ENCODE peak calls at places on chromosomes 6 and 20, in seven cellular contexts. One of them, this sample, is unnamed.

GRCh38 chr6:13327691-13328075 is 654 bp downstream of the TBC1D7 start:
- DNase-seq in AG10803: no peak
- DNase-seq in prostate gland: no peak
- DNase-seq in breast epithelium: no peak
- DNase-seq in body of pancreas: no peak
- DNase-seq in left lung: no peak
- DNase-seq in right atrium auricular region: no peak
- DNase-seq in this sample: no peak

GRCh38 chr6:10963113-10963512 is 76.3 kb downstream of the SYCP2L start:
- DNase-seq in AG10803: no peak
- DNase-seq in prostate gland: no peak
- DNase-seq in breast epithelium: no peak
- DNase-seq in body of pancreas: no peak
- DNase-seq in left lung: no peak
- DNase-seq in right atrium auricular region: no peak
- DNase-seq in this sample: no peak

GRCh38 chr20:11118802-11119380 is 445.1 kb upstream of the JAG1 start:
- DNase-seq in AG10803: no peak
- DNase-seq in prostate gland: no peak
- DNase-seq in breast epithelium: no peak
- DNase-seq in body of pancreas: no peak
- DNase-seq in left lung: no peak
- DNase-seq in right atrium auricular region: no peak
- DNase-seq in this sample: peak

GRCh38 chr6:148720371-148720770 is 26.5 kb upstream of the UST start:
- DNase-seq in AG10803: peak
- DNase-seq in prostate gland: no peak
- DNase-seq in breast epithelium: no peak
- DNase-seq in body of pancreas: no peak
- DNase-seq in left lung: no peak
- DNase-seq in right atrium auricular region: no peak
- DNase-seq in this sample: peak

GRCh38 chr20:55684578-55684977 is 320.7 kb downstream of the CBLN4 start:
- DNase-seq in AG10803: no peak
- DNase-seq in prostate gland: no peak
- DNase-seq in breast epithelium: no peak
- DNase-seq in body of pancreas: no peak
- DNase-seq in left lung: no peak
- DNase-seq in right atrium auricular region: no peak
- DNase-seq in this sample: no peak

GRCh38 chr6:164640946-164641345 is 668.5 kb downstream of the C6orf118 start:
- DNase-seq in AG10803: no peak
- DNase-seq in prostate gland: no peak
- DNase-seq in breast epithelium: no peak
- DNase-seq in body of pancreas: no peak
- DNase-seq in left lung: no peak
- DNase-seq in right atrium auricular region: no peak
- DNase-seq in this sample: no peak

GRCh38 chr20:32787168-32787567 is 25.0 kb downstream of the DNMT3B start:
- DNase-seq in AG10803: no peak
- DNase-seq in prostate gland: no peak
- DNase-seq in breast epithelium: no peak
- DNase-seq in body of pancreas: no peak
- DNase-seq in left lung: no peak
- DNase-seq in right atrium auricular region: no peak
- DNase-seq in this sample: no peak

GRCh38 chr20:63968928-63969760 is 586 bp downstream of the ZNF512B start:
- DNase-seq in AG10803: no peak
- DNase-seq in prostate gland: no peak
- DNase-seq in breast epithelium: no peak
- DNase-seq in body of pancreas: peak
- DNase-seq in left lung: peak
- DNase-seq in right atrium auricular region: peak
- DNase-seq in this sample: no peak

GRCh38 chr20:35791097-35791496 is 19.3 kb downstream of the PHF20 start:
- DNase-seq in AG10803: no peak
- DNase-seq in prostate gland: no peak
- DNase-seq in breast epithelium: no peak
- DNase-seq in body of pancreas: no peak
- DNase-seq in left lung: no peak
- DNase-seq in right atrium auricular region: no peak
- DNase-seq in this sample: no peak

GRCh38 chr6:87922947-87923330 is 124.7 kb upstream of the SPACA1 start:
- DNase-seq in AG10803: no peak
- DNase-seq in prostate gland: no peak
- DNase-seq in breast epithelium: no peak
- DNase-seq in body of pancreas: no peak
- DNase-seq in left lung: no peak
- DNase-seq in right atrium auricular region: no peak
- DNase-seq in this sample: no peak

GRCh38 chr6:11969092-11969491 is 43.0 kb upstream of the HIVEP1 start:
- DNase-seq in AG10803: peak
- DNase-seq in prostate gland: no peak
- DNase-seq in breast epithelium: no peak
- DNase-seq in body of pancreas: no peak
- DNase-seq in left lung: no peak
- DNase-seq in right atrium auricular region: no peak
- DNase-seq in this sample: peak

GRCh38 chr6:143397229-143398222 is 53.0 kb downstream of the ADAT2 start:
- DNase-seq in AG10803: peak
- DNase-seq in prostate gland: peak
- DNase-seq in breast epithelium: peak
- DNase-seq in body of pancreas: peak
- DNase-seq in left lung: peak
- DNase-seq in right atrium auricular region: peak
- DNase-seq in this sample: peak

GRCh38 chr6:15285682-15286294 is 39.9 kb downstream of the JARID2 start:
- DNase-seq in AG10803: peak
- DNase-seq in prostate gland: no peak
- DNase-seq in breast epithelium: no peak
- DNase-seq in body of pancreas: no peak
- DNase-seq in left lung: no peak
- DNase-seq in right atrium auricular region: no peak
- DNase-seq in this sample: no peak

GRCh38 chr6:161374971-161375873 is 101.4 kb upstream of the AGPAT4 start:
- DNase-seq in AG10803: peak
- DNase-seq in prostate gland: peak
- DNase-seq in breast epithelium: peak
- DNase-seq in body of pancreas: peak
- DNase-seq in left lung: peak
- DNase-seq in right atrium auricular region: peak
- DNase-seq in this sample: peak

GRCh38 chr6:15090145-15090579 is 155.7 kb upstream of the JARID2 start:
- DNase-seq in AG10803: no peak
- DNase-seq in prostate gland: peak
- DNase-seq in breast epithelium: no peak
- DNase-seq in body of pancreas: no peak
- DNase-seq in left lung: no peak
- DNase-seq in right atrium auricular region: no peak
- DNase-seq in this sample: peak

GRCh38 chr6:52620906-52621190 is 44.0 kb upstream of the TRAM2 start:
- DNase-seq in AG10803: no peak
- DNase-seq in prostate gland: no peak
- DNase-seq in breast epithelium: no peak
- DNase-seq in body of pancreas: no peak
- DNase-seq in left lung: no peak
- DNase-seq in right atrium auricular region: no peak
- DNase-seq in this sample: no peak

GRCh38 chr20:6245436-6245835 is 122.6 kb upstream of the FERMT1 start:
- DNase-seq in AG10803: no peak
- DNase-seq in prostate gland: no peak
- DNase-seq in breast epithelium: no peak
- DNase-seq in body of pancreas: no peak
- DNase-seq in left lung: no peak
- DNase-seq in right atrium auricular region: no peak
- DNase-seq in this sample: no peak

GRCh38 chr6:133609404-133610270 is 279.3 kb upstream of the TCF21 start:
- DNase-seq in AG10803: peak
- DNase-seq in prostate gland: no peak
- DNase-seq in breast epithelium: no peak
- DNase-seq in body of pancreas: no peak
- DNase-seq in left lung: no peak
- DNase-seq in right atrium auricular region: no peak
- DNase-seq in this sample: peak

GRCh38 chr6:145147559-145147958 is 587.8 kb downstream of the EPM2A start:
- DNase-seq in AG10803: peak
- DNase-seq in prostate gland: no peak
- DNase-seq in breast epithelium: no peak
- DNase-seq in body of pancreas: no peak
- DNase-seq in left lung: no peak
- DNase-seq in right atrium auricular region: no peak
- DNase-seq in this sample: peak

GRCh38 chr6:7899046-7899888 is 11.3 kb downstream of the TXNDC5 start:
- DNase-seq in AG10803: no peak
- DNase-seq in prostate gland: no peak
- DNase-seq in breast epithelium: peak
- DNase-seq in body of pancreas: no peak
- DNase-seq in left lung: no peak
- DNase-seq in right atrium auricular region: no peak
- DNase-seq in this sample: no peak
- TF ChIP-seq CTCF in AG10803: no peak
- TF ChIP-seq CTCF in prostate gland: peak
- TF ChIP-seq CTCF in breast epithelium: no peak
- TF ChIP-seq CTCF in body of pancreas: peak
- TF ChIP-seq CTCF in left lung: no peak
- TF ChIP-seq CTCF in right atrium auricular region: peak
- TF ChIP-seq CTCF in this sample: no peak

GRCh38 chr6:25036461-25036860 is 100.7 kb upstream of the RIPOR2 start:
- DNase-seq in AG10803: no peak
- DNase-seq in prostate gland: no peak
- DNase-seq in breast epithelium: no peak
- DNase-seq in body of pancreas: no peak
- DNase-seq in left lung: no peak
- DNase-seq in right atrium auricular region: no peak
- DNase-seq in this sample: no peak
- H3K4me3 ChIP-seq in AG10803: no peak
- H3K4me3 ChIP-seq in prostate gland: no peak
- H3K4me3 ChIP-seq in breast epithelium: no peak
- H3K4me3 ChIP-seq in body of pancreas: no peak
- H3K4me3 ChIP-seq in left lung: no peak
- H3K4me3 ChIP-seq in right atrium auricular region: no peak
- H3K4me3 ChIP-seq in this sample: no peak

GRCh38 chr6:20141931-20142330 is 70.3 kb downstream of the MBOAT1 start:
- DNase-seq in AG10803: no peak
- DNase-seq in prostate gland: no peak
- DNase-seq in breast epithelium: no peak
- DNase-seq in body of pancreas: no peak
- DNase-seq in left lung: no peak
- DNase-seq in right atrium auricular region: no peak
- DNase-seq in this sample: no peak
- TF ChIP-seq CTCF in AG10803: no peak
- TF ChIP-seq CTCF in prostate gland: no peak
- TF ChIP-seq CTCF in breast epithelium: no peak
- TF ChIP-seq CTCF in body of pancreas: no peak
- TF ChIP-seq CTCF in left lung: no peak
- TF ChIP-seq CTCF in right atrium auricular region: no peak
- TF ChIP-seq CTCF in this sample: no peak

GRCh38 chr20:48681882-48682426 is 145.8 kb downstream of the PREX1 start:
- DNase-seq in AG10803: no peak
- DNase-seq in prostate gland: no peak
- DNase-seq in breast epithelium: no peak
- DNase-seq in body of pancreas: no peak
- DNase-seq in left lung: no peak
- DNase-seq in right atrium auricular region: no peak
- DNase-seq in this sample: no peak
- H3K4me3 ChIP-seq in AG10803: no peak
- H3K4me3 ChIP-seq in prostate gland: no peak
- H3K4me3 ChIP-seq in breast epithelium: no peak
- H3K4me3 ChIP-seq in body of pancreas: no peak
- H3K4me3 ChIP-seq in left lung: no peak
- H3K4me3 ChIP-seq in right atrium auricular region: no peak
- H3K4me3 ChIP-seq in this sample: no peak

DNA sequence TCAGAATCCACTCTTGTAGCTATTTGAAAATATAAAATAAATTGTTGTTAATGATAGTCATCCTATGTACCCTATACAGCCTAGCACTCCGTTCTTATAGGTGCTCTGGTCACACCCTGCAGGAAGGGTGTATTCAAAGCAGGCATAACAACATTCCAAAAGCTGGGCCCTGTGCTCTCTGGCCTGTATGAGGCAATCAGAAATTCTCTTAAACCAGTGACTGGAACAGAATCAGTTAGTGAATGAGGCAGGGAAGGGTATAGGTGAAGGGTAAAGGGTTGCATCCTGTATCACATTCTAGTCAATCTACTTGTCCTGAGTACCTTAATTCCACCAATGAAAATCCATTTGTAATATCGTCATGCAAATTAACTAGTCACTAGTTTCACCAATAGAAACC is 154.5 kb upstream of the ZNF217 start:
- DNase-seq in AG10803: no peak
- DNase-seq in prostate gland: no peak
- DNase-seq in breast epithelium: no peak
- DNase-seq in body of pancreas: no peak
- DNase-seq in left lung: no peak
- DNase-seq in right atrium auricular region: no peak
- DNase-seq in this sample: no peak
- TF ChIP-seq CTCF in AG10803: no peak
- TF ChIP-seq CTCF in prostate gland: no peak
- TF ChIP-seq CTCF in breast epithelium: no peak
- TF ChIP-seq CTCF in body of pancreas: no peak
- TF ChIP-seq CTCF in left lung: no peak
- TF ChIP-seq CTCF in right atrium auricular region: no peak
- TF ChIP-seq CTCF in this sample: no peak

GRCh38 chr20:22584630-22584921 is 204 bp upstream of the FOXA2 start:
- DNase-seq in AG10803: no peak
- DNase-seq in prostate gland: no peak
- DNase-seq in breast epithelium: no peak
- DNase-seq in body of pancreas: peak
- DNase-seq in left lung: peak
- DNase-seq in right atrium auricular region: no peak
- DNase-seq in this sample: no peak

GRCh38 chr20:22585786-22586493 is 1.6 kb upstream of the FOXA2 start:
- DNase-seq in AG10803: no peak
- DNase-seq in prostate gland: no peak
- DNase-seq in breast epithelium: no peak
- DNase-seq in body of pancreas: peak
- DNase-seq in left lung: peak
- DNase-seq in right atrium auricular region: no peak
- DNase-seq in this sample: no peak

GRCh38 chr20:22583773-22584629 is at the start of gene FOXA2:
- DNase-seq in AG10803: no peak
- DNase-seq in prostate gland: no peak
- DNase-seq in breast epithelium: no peak
- DNase-seq in body of pancreas: peak
- DNase-seq in left lung: peak
- DNase-seq in right atrium auricular region: no peak
- DNase-seq in this sample: no peak

GRCh38 chr20:22586645-22587310 is 2.4 kb upstream of the FOXA2 start:
- DNase-seq in AG10803: no peak
- DNase-seq in prostate gland: peak
- DNase-seq in breast epithelium: no peak
- DNase-seq in body of pancreas: peak
- DNase-seq in left lung: peak
- DNase-seq in right atrium auricular region: no peak
- DNase-seq in this sample: no peak

GRCh38 chr20:22584922-22585785 is 782 bp upstream of the FOXA2 start:
- DNase-seq in AG10803: no peak
- DNase-seq in prostate gland: no peak
- DNase-seq in breast epithelium: no peak
- DNase-seq in body of pancreas: peak
- DNase-seq in left lung: peak
- DNase-seq in right atrium auricular region: no peak
- DNase-seq in this sample: no peak
- H3K4me3 ChIP-seq in AG10803: no peak
- H3K4me3 ChIP-seq in prostate gland: peak
- H3K4me3 ChIP-seq in breast epithelium: no peak
- H3K4me3 ChIP-seq in body of pancreas: peak
- H3K4me3 ChIP-seq in left lung: peak
- H3K4me3 ChIP-seq in right atrium auricular region: no peak
- H3K4me3 ChIP-seq in this sample: no peak

GRCh38 chr6:5303711-5304110 is 42.4 kb downstream of the FARS2 start:
- DNase-seq in AG10803: no peak
- DNase-seq in prostate gland: no peak
- DNase-seq in breast epithelium: no peak
- DNase-seq in body of pancreas: no peak
- DNase-seq in left lung: no peak
- DNase-seq in right atrium auricular region: no peak
- DNase-seq in this sample: no peak
- TF ChIP-seq CTCF in AG10803: no peak
- TF ChIP-seq CTCF in prostate gland: no peak
- TF ChIP-seq CTCF in breast epithelium: no peak
- TF ChIP-seq CTCF in body of pancreas: no peak
- TF ChIP-seq CTCF in left lung: no peak
- TF ChIP-seq CTCF in right atrium auricular region: no peak
- TF ChIP-seq CTCF in this sample: no peak

This sample was measured in fibroblast of mammary gland.